ENCODE peak calls at places on chromosomes 7 and 10, in four cellular contexts. C is HCT116, L is H1, H is GM12878. Y is an unnamed sample.

GRCh38 chr10:58970160-58970915 is 206.1 kb upstream of the PHYHIPL start:
- DNase-seq in C (no peak), L (no peak), H (no peak), Y (no peak)

GRCh38 chr7:35003679-35004278 is 33.5 kb downstream of the DPY19L1 start:
- DNase-seq in C (peak; percentile 99), L (no peak), H (no peak), Y (peak; percentile 15)

GRCh38 chr10:70508912-70509366 is 30.4 kb downstream of the PALD1 start:
- DNase-seq in C (no peak), L (no peak), H (no peak), Y (no peak)

GRCh38 chr7:158572000-158572828 is 15.4 kb downstream of the PTPRN2 start:
- DNase-seq in C (no peak), L (no peak), H (no peak), Y (peak; percentile 27)

GRCh38 chr10:86481761-86482160 is 39.8 kb downstream of the WAPL start:
- DNase-seq in C (no peak), L (no peak), H (no peak), Y (no peak)

GRCh38 chr7:121530251-121531174 is 134.4 kb upstream of the FAM3C start:
- DNase-seq in C (peak; percentile 100), L (no peak), H (peak; percentile 99), Y (no peak)

GRCh38 chr7:81260152-81260551 is 341.3 kb upstream of the SEMA3C start:
- DNase-seq in C (no peak), L (no peak), H (no peak), Y (no peak)

GRCh38 chr10:92387289-92387940 is 96.4 kb downstream of the MARCHF5 start:
- DNase-seq in C (peak; percentile 62), L (peak; percentile 71), H (no peak), Y (peak; percentile 65)

GRCh38 chr7:17304926-17305325 is 6.5 kb downstream of the AHR start:
- DNase-seq in C (peak; percentile 88), L (no peak), H (no peak), Y (no peak)

GRCh38 chr7:99798972-99799371 is 15.0 kb upstream of the CYP3A4 start:
- DNase-seq in C (no peak), L (no peak), H (no peak), Y (no peak)

GRCh38 chr10:128275405-128275804 is 149.2 kb upstream of the MKI67 start:
- DNase-seq in C (no peak), L (no peak), H (no peak), Y (no peak)

GRCh38 chr7:155233703-155234492 is 63.8 kb upstream of the INSIG1 start:
- DNase-seq in C (no peak), L (no peak), H (no peak), Y (no peak)

GRCh38 chr10:44402465-44403205 is 17.7 kb upstream of the CXCL12 start:
- DNase-seq in C (no peak), L (no peak), H (no peak), Y (no peak)

GRCh38 chr7:77281780-77282478 is 82.3 kb upstream of the FGL2 start:
- DNase-seq in C (no peak), L (no peak), H (no peak), Y (no peak)

GRCh38 chr7:84331665-84332064 is 137.1 kb upstream of the SEMA3A start:
- DNase-seq in C (no peak), L (no peak), H (no peak), Y (no peak)

GRCh38 chr10:12902135-12902572 is 99.4 kb downstream of the CCDC3 start:
- DNase-seq in C (peak; percentile 33), L (peak; percentile 25), H (peak; percentile 4), Y (peak; percentile 50)
- TF ChIP-seq CEBPB in C (no peak), L (no peak), H (no peak), Y (no peak)

GRCh38 chr10:79453392-79453791 is 8.0 kb upstream of the ZCCHC24 start:
- DNase-seq in C (no peak), L (no peak), H (no peak), Y (no peak)

GRCh38 chr10:79449181-79450146 is 4.0 kb upstream of the ZCCHC24 start:
- DNase-seq in C (no peak), L (no peak), H (no peak), Y (no peak)

GRCh38 chr10:79451046-79451699 is 5.7 kb upstream of the ZCCHC24 start:
- DNase-seq in C (no peak), L (no peak), H (no peak), Y (no peak)

GRCh38 chr10:79454259-79454658 is 8.8 kb upstream of the ZCCHC24 start:
- DNase-seq in C (no peak), L (no peak), H (no peak), Y (no peak)

DNA sequence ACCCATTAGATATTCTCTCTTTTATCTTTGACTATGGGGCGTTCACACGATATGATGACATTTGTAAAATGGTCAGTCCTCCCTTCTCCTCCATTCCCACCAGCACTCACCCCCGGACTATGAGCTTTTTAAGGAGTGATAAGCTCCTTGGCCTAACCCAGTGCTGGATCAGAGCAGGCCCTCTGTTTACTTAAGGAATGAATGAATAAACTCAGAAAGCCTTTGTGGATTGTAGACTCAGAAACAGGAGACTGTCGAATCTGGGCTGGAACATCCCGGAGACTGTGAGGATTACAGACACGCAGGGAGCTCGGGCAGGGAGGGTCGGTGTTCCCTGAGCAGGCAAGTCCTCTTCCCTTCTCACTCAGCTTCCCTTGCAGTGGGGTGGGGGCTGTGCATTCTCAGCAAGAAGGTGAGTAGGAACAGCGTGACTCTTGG is 6.8 kb upstream of the ZCCHC24 start:
- DNase-seq in C (no peak), L (no peak), H (no peak), Y (no peak)
- TF ChIP-seq ATF3 in C (no peak), L (no peak), H (no peak), Y (no peak)

GRCh38 chr10:73589538-73590126 is 1.5 kb downstream of the USP54 start:
- DNase-seq in C (no peak), L (no peak), H (no peak), Y (no peak)
- TF ChIP-seq CEBPB in C (no peak), L (no peak), H (no peak), Y (no peak)

GRCh38 chr10:11270135-11270857 is 252.6 kb downstream of the CELF2 start:
- DNase-seq in C (peak; percentile 50), L (peak; percentile 86), H (peak; percentile 60), Y (peak; percentile 61)

GRCh38 chr10:11270858-11271179 is 253.1 kb downstream of the CELF2 start:
- DNase-seq in C (no peak), L (no peak), H (no peak), Y (no peak)

GRCh38 chr10:11276475-11276990 is 258.9 kb downstream of the CELF2 start:
- DNase-seq in C (no peak), L (no peak), H (no peak), Y (no peak)

GRCh38 chr10:11272915-11273389 is 255.3 kb downstream of the CELF2 start:
- DNase-seq in C (no peak), L (no peak), H (peak; percentile 64), Y (no peak)
- TF ChIP-seq ATF3 in C (no peak), L (no peak), H (no peak), Y (no peak)

GRCh38 chr7:1567893-1568292 is 1.9 kb downstream of the PSMG3 start:
- DNase-seq in C (no peak), L (no peak), H (no peak), Y (no peak)
- TF ChIP-seq CEBPB in C (no peak), L (no peak), H (no peak), Y (no peak)

GRCh38 chr10:61135276-61135721 is 191.3 kb upstream of the RHOBTB1 start:
- DNase-seq in C (no peak), L (no peak), H (peak; percentile 49), Y (no peak)
- TF ChIP-seq ATF3 in C (no peak), L (no peak), H (no peak), Y (no peak)

DNA sequence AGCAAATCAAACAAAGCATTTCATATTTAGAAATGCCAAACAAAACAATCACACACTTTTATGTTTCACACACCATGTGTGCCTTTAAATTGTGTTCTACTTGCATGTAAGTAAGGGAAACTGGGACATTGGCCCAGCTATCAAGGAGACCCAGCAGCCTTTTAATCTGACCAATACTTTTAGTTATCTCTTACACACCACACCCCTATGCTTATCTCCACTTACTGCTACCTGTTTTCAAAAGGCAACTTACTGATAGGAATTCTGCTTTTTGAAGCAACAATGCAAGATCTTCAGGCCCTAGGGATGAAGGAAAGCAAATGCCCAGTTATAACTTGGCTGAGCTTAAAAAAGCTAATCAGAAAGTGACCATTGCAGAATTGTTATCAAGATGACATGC is 1244.8 kb upstream of the SORCS1 start:
- DNase-seq in C (no peak), L (no peak), H (no peak), Y (no peak)
- TF ChIP-seq CEBPB in C (no peak), L (no peak), H (no peak), Y (no peak)

GRCh38 chr7:68544851-68545250 is 1053.4 kb upstream of the AUTS2 start:
- DNase-seq in C (no peak), L (no peak), H (no peak), Y (no peak)

GRCh38 chr7:68550027-68550426 is 1048.2 kb upstream of the AUTS2 start:
- DNase-seq in C (no peak), L (no peak), H (no peak), Y (no peak)

GRCh38 chr7:68550635-68551034 is 1047.6 kb upstream of the AUTS2 start:
- DNase-seq in C (no peak), L (no peak), H (no peak), Y (no peak)

GRCh38 chr7:68547794-68548193 is 1050.5 kb upstream of the AUTS2 start:
- DNase-seq in C (no peak), L (no peak), H (no peak), Y (no peak)

DNA sequence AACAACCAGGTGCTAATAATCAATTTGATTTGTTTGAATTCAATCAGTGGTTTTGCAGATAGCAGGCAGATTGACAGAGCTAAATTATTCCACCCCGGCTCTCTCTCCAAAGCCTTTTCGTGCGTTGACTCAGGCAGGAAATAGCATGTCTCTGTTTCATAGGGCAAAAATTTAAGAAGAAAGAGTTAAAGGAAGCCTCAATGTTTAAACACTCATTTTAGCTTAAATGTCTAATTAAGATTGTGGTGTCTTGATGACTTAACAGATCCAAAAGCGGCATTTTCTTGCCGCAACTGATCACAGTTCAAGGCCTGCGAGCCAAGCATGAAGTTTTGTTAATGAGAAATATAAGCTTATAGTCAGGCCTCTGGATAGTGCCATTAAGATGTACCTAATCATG is 1051.1 kb upstream of the AUTS2 start:
- DNase-seq in C (no peak), L (no peak), H (no peak), Y (no peak)
- TF ChIP-seq ATF3 in C (no peak), L (no peak), H (no peak), Y (no peak)

GRCh38 chr7:36390199-36391090 is 783 bp downstream of the ANLN start:
- DNase-seq in C (peak; percentile 56), L (peak; percentile 31), H (no peak), Y (peak; percentile 73)
- TF ChIP-seq CEBPB in C (no peak), L (no peak), H (no peak), Y (no peak)

Y was measured in HepG2.